ENCODE peak calls at places on chromosome 3, in six cellular contexts. P, Z, B, F, D and L are unnamed samples.

GRCh38 chr3:64318670-64319271 is 93.5 kb upstream of the PRICKLE2 start:
- DNase-seq in D (no peak), F (no peak), P (no peak), Z (no peak), B (no peak), L (no peak)

GRCh38 chr3:128679338-128679737 is 28.7 kb upstream of the RPN1 start:
- DNase-seq in F (no peak), Z (no peak), D (no peak), P (no peak), B (no peak), L (no peak)

GRCh38 chr3:69791919-69792399 is 52.7 kb downstream of the MITF start:
- DNase-seq in D (no peak), F (peak; percentile 28), Z (no peak), P (no peak), B (peak; percentile 39), L (peak; percentile 63)

GRCh38 chr3:149330609-149331008 is 2.8 kb downstream of the TM4SF18 start:
- DNase-seq in P (no peak), B (peak; percentile 79), F (no peak), Z (no peak), D (no peak), L (peak; percentile 52)

GRCh38 chr3:61768284-61769012 is 207.1 kb downstream of the PTPRG start:
- DNase-seq in F (no peak), P (no peak), B (no peak), Z (no peak), D (no peak), L (peak; percentile 59)

GRCh38 chr3:185283374-185283935 is 29.6 kb upstream of the EHHADH start:
- DNase-seq in F (no peak), D (no peak), B (peak; percentile 50), P (peak; percentile 4), Z (no peak), L (peak; percentile 32)

GRCh38 chr3:189529468-189529867 is 101.7 kb upstream of the TP63 start:
- DNase-seq in F (no peak), B (no peak), Z (no peak), D (no peak), P (no peak), L (no peak)

GRCh38 chr3:151398895-151399294 is 14.3 kb upstream of the P2RY12 start:
- DNase-seq in P (no peak), Z (no peak), D (peak; percentile 61), F (no peak), B (no peak), L (no peak)

GRCh38 chr3:152458725-152459515 is 190.2 kb downstream of the MBNL1 start:
- DNase-seq in Z (no peak), P (no peak), F (no peak), D (no peak), B (no peak), L (peak; percentile 23)

GRCh38 chr3:126954141-126954845 is 28.6 kb upstream of the PLXNA1 start:
- DNase-seq in F (no peak), P (no peak), B (no peak), D (no peak), Z (no peak), L (peak; percentile 35)

GRCh38 chr3:47288966-47289910 is 6.5 kb downstream of the KLHL18 start:
- DNase-seq in F (no peak), D (no peak), Z (no peak), P (no peak), B (peak; percentile 34), L (no peak)

GRCh38 chr3:155465664-155466063 is 172.2 kb upstream of the STRIT1 start:
- DNase-seq in Z (no peak), D (no peak), B (no peak), P (no peak), F (no peak), L (no peak)

GRCh38 chr3:46936733-46937250 is 39.8 kb downstream of the CCDC12 start:
- DNase-seq in P (no peak), F (no peak), D (no peak), B (no peak), Z (no peak), L (peak; percentile 78)

GRCh38 chr3:55570361-55570760 is 83.3 kb upstream of the WNT5A start:
- DNase-seq in P (no peak), B (no peak), Z (no peak), F (no peak), D (no peak), L (no peak)

GRCh38 chr3:20589275-20589674 is 403.3 kb upstream of the SGO1 start:
- DNase-seq in Z (no peak), D (no peak), P (no peak), F (no peak), B (no peak), L (no peak)

GRCh38 chr3:11661052-11661656 is 17.4 kb upstream of the VGLL4 start:
- DNase-seq in B (peak; percentile 39), F (no peak), Z (no peak), D (no peak), P (no peak), L (no peak)

GRCh38 chr3:128167646-128167972 is 14.3 kb downstream of the EEFSEC start:
- DNase-seq in Z (no peak), B (no peak), D (no peak), F (no peak), P (no peak), L (no peak)

GRCh38 chr3:100144255-100144866 is 30.1 kb upstream of the FILIP1L start:
- DNase-seq in D (no peak), F (no peak), Z (no peak), P (no peak), B (no peak), L (no peak)

GRCh38 chr3:128845119-128845518 is 34.3 kb upstream of the ACAD9 start:
- DNase-seq in D (no peak), P (no peak), B (no peak), F (peak; percentile 68), Z (peak; percentile 48), L (no peak)

GRCh38 chr3:54349231-54349647 is 226.9 kb downstream of the CACNA2D3 start:
- DNase-seq in F (peak; percentile 23), P (no peak), D (no peak), Z (no peak), B (no peak), L (no peak)

GRCh38 chr3:134852893-134853351 is 57.9 kb downstream of the EPHB1 start:
- DNase-seq in P (no peak), F (no peak), D (peak; percentile 80), Z (peak; percentile 91), B (no peak), L (no peak)

GRCh38 chr3:191376742-191377141 is 46.4 kb upstream of the UTS2B start:
- DNase-seq in D (no peak), F (no peak), Z (no peak), B (peak; percentile 91), P (no peak), L (peak; percentile 93)

GRCh38 chr3:100316656-100317069 is 17.9 kb upstream of the NIT2 start:
- DNase-seq in Z (peak; percentile 88), B (peak; percentile 77), P (peak; percentile 46), D (peak; percentile 64), F (peak; percentile 45), L (peak; percentile 76)

GRCh38 chr3:8557298-8557697 is 55.7 kb downstream of the LMCD1 start:
- DNase-seq in F (no peak), Z (no peak), B (no peak), D (no peak), P (no peak), L (peak; percentile 53)

GRCh38 chr3:160217675-160218074 is 7.5 kb upstream of the C3orf80 start:
- DNase-seq in D (no peak), B (no peak), P (no peak), Z (no peak), F (peak; percentile 12), L (no peak)

GRCh38 chr3:11200679-11200952 is 46.3 kb downstream of the HRH1 start:
- DNase-seq in D (no peak), F (no peak), Z (no peak), P (no peak), B (peak; percentile 20), L (peak; percentile 49)

GRCh38 chr3:113254171-113254947 is 43.0 kb downstream of the BOC start:
- DNase-seq in B (no peak), Z (no peak), D (no peak), F (no peak), P (no peak), L (no peak)

GRCh38 chr3:104989878-104990277 is 376.8 kb upstream of the ALCAM start:
- DNase-seq in Z (no peak), F (no peak), P (no peak), B (no peak), D (no peak), L (peak; percentile 12)

GRCh38 chr3:110958476-110959147 is 113.0 kb upstream of the NECTIN3 start:
- DNase-seq in D (no peak), Z (no peak), F (no peak), B (no peak), P (no peak), L (no peak)

GRCh38 chr3:51163051-51163450 is 222.0 kb upstream of the MANF start:
- DNase-seq in P (no peak), Z (no peak), B (no peak), F (no peak), D (no peak), L (peak; percentile 2)
- H3K9ac ChIP-seq in P (no peak overlapping the region), Z (no peak overlapping the region), B (no peak overlapping the region), F (no peak overlapping the region), D (no peak overlapping the region), L (no peak overlapping the region)

GRCh38 chr3:16788440-16789057 is 96.2 kb upstream of the PLCL2 start:
- DNase-seq in F (no peak), B (no peak), P (no peak), D (no peak), Z (no peak), L (no peak)
- H3K9me2 ChIP-seq in F (no peaks in the 10 kb centered on the region), B (no peaks in the 10 kb centered on the region), P (no peaks in the 10 kb centered on the region), D (no peaks in the 10 kb centered on the region), Z (no peaks in the 10 kb centered on the region), L (no peaks in the 10 kb centered on the region)

DNA sequence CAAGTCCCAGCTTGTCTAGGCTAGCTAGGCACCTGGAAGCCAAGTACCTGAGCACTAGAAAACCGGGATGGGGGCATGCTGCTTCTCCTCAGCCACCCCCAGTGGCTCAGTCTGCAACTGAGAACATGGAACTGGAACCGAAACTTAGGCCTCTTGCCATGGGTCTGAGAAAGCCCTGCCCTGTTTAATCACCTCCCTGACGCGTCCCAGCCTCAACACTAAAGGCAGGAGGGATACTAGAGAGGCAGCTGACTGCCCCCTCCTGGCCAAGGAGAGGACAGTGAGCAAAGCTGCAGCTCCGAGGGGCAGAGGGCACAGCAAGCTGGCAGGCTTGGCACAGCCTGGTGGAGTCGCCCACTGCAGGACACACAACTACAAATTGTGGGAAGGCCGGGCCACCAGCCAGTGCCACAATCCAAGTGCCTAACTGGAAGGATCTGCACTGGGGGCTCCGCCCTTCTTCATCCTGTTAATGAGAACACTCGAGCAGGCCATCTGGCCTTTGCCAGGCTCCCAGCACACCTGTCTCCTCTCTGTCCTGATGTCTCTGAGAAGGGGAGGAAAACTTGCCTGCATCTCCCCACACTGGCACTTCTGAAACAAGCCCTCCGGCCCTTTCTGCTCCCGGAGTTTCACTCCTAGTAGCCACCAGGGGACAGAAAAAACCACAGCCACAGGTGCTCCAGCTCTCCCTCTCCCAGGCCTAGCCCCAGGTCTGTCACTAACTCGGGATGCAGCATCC is 53.7 kb downstream of the BDH1 start:
- DNase-seq in B (peak; percentile 84), P (no peak), F (peak; percentile 68), D (peak; percentile 94), Z (peak; percentile 94), L (peak; percentile 88)
- H3K9ac ChIP-seq in B (peak overlapping the region; percentile 37), P (no peak overlapping the region), F (no peak overlapping the region), D (peak overlapping the region; percentile 13), Z (no peak overlapping the region), L (no peak overlapping the region)

GRCh38 chr3:94226058-94226457 is 163.2 kb downstream of the NSUN3 start:
- DNase-seq in F (no peak), B (peak; percentile 84), D (no peak), Z (no peak), P (no peak), L (peak; percentile 82)

GRCh38 chr3:94225176-94225742 is 162.4 kb downstream of the NSUN3 start:
- DNase-seq in Z (no peak), B (peak; percentile 21), F (no peak), D (no peak), P (no peak), L (peak; percentile 55)

GRCh38 chr3:94221829-94222228 is 159.0 kb downstream of the NSUN3 start:
- DNase-seq in Z (no peak), P (no peak), D (no peak), F (no peak), B (no peak), L (no peak)
- H3K9me2 ChIP-seq in Z (no peaks in the 10 kb centered on the region), P (no peaks in the 10 kb centered on the region), D (no peaks in the 10 kb centered on the region), F (no peaks in the 10 kb centered on the region), B (no peaks in the 10 kb centered on the region), L (no peaks in the 10 kb centered on the region)